ENCODE peak calls at places on chromosomes 1 and 21, in nine cellular contexts. Q is endodermal cell; C is IMR-90; P is upper lobe of right lung; G is RWPE2; K is tibial artery; F is A549; D is naive thymus-derived CD4-positive, alpha-beta T cell; I is fibroblast of lung. Z is an unnamed sample. For H3K4me1, the result is how much of the 10 kb centered on the place peaks cover.

GRCh38 chr1:212671342-212672031 is 28.2 kb downstream of the BATF3 start:
- DNase-seq in G (no peak), F (no peak), Q (peak), D (no peak), C (peak), I (peak), K (peak), P (no peak), Z (no peak)

GRCh38 chr1:205518616-205519540 is 14.4 kb downstream of the CDK18 start:
- DNase-seq in G (no peak), K (no peak), I (no peak), F (no peak), Q (no peak), D (no peak), P (no peak), C (no peak), Z (no peak)

GRCh38 chr1:29679316-29679715 is 443.0 kb downstream of the PTPRU start:
- DNase-seq in G (no peak), F (no peak), D (no peak), K (peak), P (peak), C (no peak), Q (no peak), I (no peak), Z (no peak)

GRCh38 chr21:18661842-18662241 is 258.3 kb upstream of the TMPRSS15 start:
- DNase-seq in I (no peak), F (no peak), G (no peak), P (no peak), C (no peak), Q (no peak), D (no peak), K (no peak), Z (no peak)

GRCh38 chr21:34305605-34306235 is 58.1 kb upstream of the KCNE2 start:
- DNase-seq in P (no peak), I (no peak), K (no peak), Q (no peak), F (no peak), G (no peak), D (no peak), C (no peak), Z (no peak)

GRCh38 chr1:53686371-53687267 is 52.3 kb downstream of the GLIS1 start:
- DNase-seq in K (no peak), F (no peak), I (peak), Q (no peak), C (peak), D (no peak), P (no peak), G (no peak), Z (no peak)

GRCh38 chr1:240888039-240888786 is 276.3 kb upstream of the GREM2 start:
- DNase-seq in G (no peak), I (peak), D (no peak), Q (peak), F (peak), P (no peak), C (no peak), K (no peak), Z (no peak)

GRCh38 chr1:115183711-115184259 is 94.5 kb upstream of the TSPAN2 start:
- DNase-seq in C (no peak), P (no peak), G (no peak), K (no peak), D (no peak), I (peak), F (no peak), Q (no peak), Z (no peak)

GRCh38 chr1:211476200-211476849 is 15.6 kb downstream of the RD3 start:
- DNase-seq in C (peak), G (no peak), P (no peak), I (peak), K (no peak), D (peak), Q (peak), F (peak), Z (peak)

GRCh38 chr1:34785231-34785874 is 4.3 kb downstream of the GJB3 start:
- DNase-seq in K (peak), C (no peak), G (no peak), F (no peak), Q (no peak), I (no peak), P (no peak), D (no peak), Z (no peak)

GRCh38 chr1:68320349-68320748 is 88.0 kb upstream of the WLS start:
- DNase-seq in K (no peak), D (no peak), G (no peak), I (no peak), F (no peak), P (no peak), C (no peak), Q (peak), Z (no peak)

GRCh38 chr1:66243548-66244130 is 290.3 kb upstream of the SGIP1 start:
- DNase-seq in C (peak), K (no peak), I (peak), G (no peak), F (no peak), P (no peak), D (no peak), Q (no peak), Z (no peak)

GRCh38 chr1:246838118-246838456 is 93.7 kb downstream of the AHCTF1 start:
- DNase-seq in P (no peak), F (no peak), D (no peak), G (no peak), Q (no peak), I (no peak), K (no peak), C (no peak), Z (no peak)

GRCh38 chr1:147612366-147612765 is 58.0 kb downstream of the ACP6 start:
- DNase-seq in F (peak), G (no peak), I (no peak), K (no peak), P (no peak), C (no peak), D (no peak), Q (no peak), Z (no peak)

GRCh38 chr1:118158918-118159317 is 26.1 kb downstream of the SPAG17 start:
- DNase-seq in C (peak), D (no peak), K (no peak), I (peak), F (no peak), G (no peak), P (no peak), Q (no peak), Z (no peak)

DNA sequence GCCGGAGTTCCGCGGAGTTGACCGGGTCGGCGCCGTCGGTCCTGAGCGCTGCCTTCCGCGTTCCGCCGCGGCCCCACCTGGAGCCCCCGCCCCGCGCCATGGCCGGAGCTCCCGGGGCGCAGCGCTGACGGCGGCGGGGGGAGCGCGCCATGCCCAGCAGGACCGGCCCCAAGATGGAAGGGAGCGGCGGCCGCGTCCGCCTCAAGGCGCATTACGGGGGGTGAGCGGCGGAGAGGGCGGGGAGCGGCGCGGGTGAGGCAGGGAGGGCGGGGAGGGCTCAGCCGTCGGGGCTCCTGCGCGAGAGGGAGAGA is 226 bp downstream of the PRKCZ start:
- DNase-seq in P (no peak), F (no peak), I (no peak), C (no peak), G (no peak), K (no peak), Q (no peak), D (no peak), Z (no peak)
- H3K4me3 ChIP-seq in P (peak), F (peak), I (no peak), C (no peak), G (peak), K (peak), Q (peak), D (peak), Z (no peak)

DNA sequence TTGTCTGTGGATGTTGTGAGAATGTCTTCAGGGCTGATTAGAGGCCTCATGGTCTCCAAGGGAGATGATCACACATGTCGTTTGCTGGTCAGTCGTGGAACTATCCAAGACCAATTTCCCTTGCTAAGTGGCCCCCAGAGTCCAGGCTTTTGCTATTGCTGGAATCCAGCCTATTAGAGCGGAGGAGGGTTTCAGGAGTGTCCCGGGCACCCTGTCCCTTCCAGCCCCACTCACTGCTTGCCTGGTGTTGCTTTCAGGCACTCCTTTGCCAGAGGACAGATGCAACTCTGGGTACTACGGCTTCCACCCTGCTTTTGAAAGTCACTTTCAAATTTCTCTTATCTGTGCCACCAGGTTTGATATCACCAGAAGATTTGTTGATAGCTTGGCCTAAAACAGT is 149.1 kb downstream of the NOS1AP start:
- DNase-seq in C (no peak), K (no peak), F (no peak), P (no peak), G (no peak), I (no peak), Q (no peak), D (no peak), Z (no peak)
- H3K27ac ChIP-seq in C (no peak), K (no peak), F (no peak), P (no peak), G (no peak), I (no peak), Q (no peak), D (no peak), Z (no peak)

DNA sequence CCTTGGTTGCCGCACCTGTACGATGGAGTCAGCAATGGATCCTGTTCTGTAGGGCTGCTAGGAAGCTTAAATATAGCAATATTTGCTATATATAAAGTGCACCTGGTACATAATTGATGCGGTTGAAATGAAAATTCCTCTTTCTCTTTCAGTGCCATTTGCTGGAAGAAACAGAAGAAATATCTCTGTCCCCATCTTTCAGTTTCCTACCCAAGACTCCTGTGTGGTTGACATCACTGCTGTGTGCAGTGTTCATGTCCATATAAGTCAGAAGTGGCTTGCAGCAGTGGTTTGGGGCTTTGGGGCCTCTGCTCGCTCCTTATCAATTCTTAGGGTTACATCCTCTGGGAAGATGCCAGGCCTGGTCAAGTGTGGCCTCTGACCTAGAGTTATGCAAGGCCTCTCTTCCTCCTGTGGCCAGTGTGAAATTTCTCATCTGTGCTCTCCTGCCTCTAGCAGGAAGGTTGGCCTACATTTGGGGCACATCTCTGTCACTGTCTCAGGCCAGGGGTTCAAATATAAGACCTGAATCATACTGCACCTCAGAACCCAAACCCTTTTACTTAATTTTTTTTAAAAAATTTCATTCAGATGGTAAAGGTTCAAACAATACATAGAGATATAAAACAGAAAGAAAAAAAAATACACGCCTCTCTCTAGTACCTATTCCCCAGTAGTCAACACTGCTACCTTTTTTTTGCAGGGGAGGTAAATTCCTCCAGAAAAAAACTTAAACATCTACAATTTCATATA is 32.7 kb downstream of the MAPKAPK2 start:
- DNase-seq in Q (no peak), D (no peak), K (no peak), F (no peak), I (no peak), C (no peak), P (peak), G (no peak), Z (no peak)
- H3K4me1 ChIP-seq in Q (under half), D (half or more), K (under half), F (half or more), I (under half), C (under half), P (half or more), G (under half), Z (half or more)

GRCh38 chr21:14918542-14918941 is 146.3 kb downstream of the NRIP1 start:
- DNase-seq in P (no peak), G (no peak), D (no peak), Q (no peak), C (no peak), I (no peak), K (no peak), F (no peak), Z (no peak)
- H3K4me3 ChIP-seq in P (no peak), G (no peak), D (no peak), Q (no peak), C (no peak), I (no peak), K (no peak), F (no peak), Z (no peak)

GRCh38 chr1:169099561-169099960 is 6.9 kb upstream of the ATP1B1 start:
- DNase-seq in C (no peak), P (no peak), G (no peak), D (no peak), Q (no peak), F (no peak), I (peak), K (no peak), Z (no peak)
- H3K27ac ChIP-seq in C (no peak), P (no peak), G (no peak), D (no peak), Q (no peak), F (no peak), I (no peak), K (no peak), Z (no peak)

GRCh38 chr1:150807674-150808073 is 386 bp downstream of the CTSK start:
- DNase-seq in F (no peak), I (no peak), G (no peak), K (no peak), P (no peak), Q (no peak), D (no peak), C (no peak), Z (no peak)

GRCh38 chr1:150808851-150809250 is 791 bp upstream of the CTSK start:
- DNase-seq in Q (no peak), K (no peak), P (no peak), I (no peak), D (no peak), G (no peak), F (no peak), C (no peak), Z (no peak)

GRCh38 chr1:150808134-150808533 is at the start of gene CTSK:
- DNase-seq in P (no peak), Q (peak), K (peak), G (no peak), C (no peak), D (no peak), F (no peak), I (no peak), Z (no peak)

GRCh38 chr1:150810958-150811676 is 3.1 kb upstream of the CTSK start:
- DNase-seq in D (no peak), K (no peak), P (no peak), G (no peak), C (no peak), I (no peak), F (no peak), Q (no peak), Z (no peak)

DNA sequence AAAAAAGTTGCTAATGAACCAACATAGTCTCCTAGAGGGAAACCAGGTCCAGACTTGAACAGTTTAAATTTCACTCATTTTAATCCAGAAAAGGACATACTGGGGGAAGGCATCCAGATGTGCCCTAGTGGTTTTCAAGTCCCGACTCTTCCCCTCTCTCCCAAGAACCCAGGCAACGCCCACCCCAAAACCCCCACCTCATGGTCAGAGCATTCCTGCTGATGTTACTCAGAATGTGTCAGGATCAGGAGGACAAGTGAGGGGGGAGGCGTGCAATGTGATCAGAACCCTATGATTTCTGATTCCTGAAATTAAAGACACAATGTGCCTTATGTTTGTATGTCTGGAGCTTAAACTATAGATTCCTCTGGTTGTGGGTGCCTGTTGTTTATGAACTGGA is 1.6 kb upstream of the CTSK start:
- DNase-seq in P (no peak), F (no peak), I (peak), Q (no peak), G (peak), C (peak), K (no peak), D (no peak), Z (no peak)
- H3K4me1 ChIP-seq in P (under half), F (under half), I (under half), Q (under half), G (under half), C (under half), K (under half), D (under half), Z (under half)

GRCh38 chr21:31268090-31268489 is 76.0 kb downstream of the TIAM1 start:
- DNase-seq in C (no peak), P (no peak), D (peak), G (no peak), F (no peak), K (no peak), Q (no peak), I (no peak), Z (no peak)
- H3K4me3 ChIP-seq in C (no peak), P (no peak), D (peak), G (no peak), F (no peak), K (no peak), Q (no peak), I (no peak), Z (peak)

Z was measured in CD8-positive, alpha-beta memory T cell.